ENCODE peak calls at places on chromosomes 13 and 19, in seven cellular contexts. M, R, B, Z, F, O and A are unnamed samples.

GRCh38 chr13:94063096-94063495 is 416.4 kb downstream of the DCT start:
- DNase-seq in O (no peak), M (no peak), B (no peak), R (no peak), F (no peak), Z (no peak), A (no peak)

GRCh38 chr13:30077338-30077737 is 226.9 kb upstream of the UBL3 start:
- DNase-seq in M (no peak), O (no peak), Z (no peak), R (no peak), B (no peak), F (no peak), A (no peak)

GRCh38 chr13:65656740-65657329 is 1573.3 kb downstream of the PCDH9 start:
- DNase-seq in R (no peak), B (no peak), M (no peak), F (no peak), O (no peak), Z (no peak), A (no peak)

GRCh38 chr13:78372581-78372980 is 230.8 kb downstream of the POU4F1 start:
- DNase-seq in F (no peak), B (no peak), O (no peak), Z (no peak), R (no peak), M (no peak), A (no peak)

GRCh38 chr13:41188584-41188983 is 5.8 kb downstream of the KBTBD7 start:
- DNase-seq in O (no peak), F (no peak), B (no peak), M (no peak), R (no peak), Z (no peak), A (no peak)

GRCh38 chr19:47129579-47129978 is 1.1 kb upstream of the SAE1 start:
- DNase-seq in B (no peak), R (no peak), M (no peak), O (no peak), F (no peak), Z (no peak), A (no peak)

GRCh38 chr19:11092181-11092538 is 2.9 kb downstream of the LDLR start:
- DNase-seq in O (no peak), B (no peak), Z (no peak), R (peak; percentile 92), M (no peak), F (no peak), A (no peak)

GRCh38 chr19:11373166-11373884 is 1.1 kb upstream of the SWSAP1 start:
- DNase-seq in O (no peak), B (no peak), Z (peak; percentile 86), R (no peak), M (no peak), F (no peak), A (peak; percentile 23)

GRCh38 chr13:44142911-44143665 is 230.5 kb upstream of the SERP2 start:
- DNase-seq in O (no peak), R (no peak), Z (no peak), B (no peak), M (no peak), F (peak; percentile 32), A (no peak)

GRCh38 chr13:24073657-24074056 is 86.9 kb upstream of the SPATA13 start:
- DNase-seq in M (no peak), Z (no peak), B (no peak), O (no peak), F (no peak), R (no peak), A (no peak)

GRCh38 chr19:2984196-2984490 is 6.8 kb downstream of the TLE6 start:
- DNase-seq in Z (no peak), F (no peak), O (no peak), M (no peak), R (no peak), B (no peak), A (no peak)

GRCh38 chr13:76049397-76049746 is 413.2 kb downstream of the LMO7 start:
- DNase-seq in R (no peak), F (no peak), M (no peak), B (no peak), Z (no peak), O (no peak), A (no peak)

GRCh38 chr13:31000889-31001288 is 68.4 kb downstream of the TEX26 start:
- DNase-seq in O (no peak), B (no peak), Z (no peak), M (no peak), R (no peak), F (no peak), A (no peak)

GRCh38 chr13:67069117-67069767 is 160.9 kb downstream of the PCDH9 start:
- DNase-seq in B (no peak), M (no peak), O (no peak), Z (no peak), F (no peak), R (no peak), A (no peak)

GRCh38 chr13:103188688-103189326 is 122.6 kb upstream of the SLC10A2 start:
- DNase-seq in O (no peak), Z (peak; percentile 23), B (no peak), M (no peak), F (no peak), R (no peak), A (no peak)

GRCh38 chr13:105346141-105346766 is 1189.2 kb downstream of the EFNB2 start:
- DNase-seq in Z (no peak), B (no peak), O (no peak), F (no peak), M (no peak), R (peak; percentile 0), A (no peak)

GRCh38 chr13:43805071-43805468 is 18.3 kb upstream of the ENOX1 start:
- DNase-seq in F (no peak), R (peak; percentile 12), O (no peak), B (no peak), M (no peak), Z (peak; percentile 34), A (no peak)

GRCh38 chr13:41122838-41123237 is 9.8 kb downstream of the KBTBD6 start:
- DNase-seq in O (no peak), R (no peak), Z (no peak), M (no peak), F (no peak), B (no peak), A (no peak)

GRCh38 chr13:79404985-79405384 is 1.1 kb downstream of the RBM26 start:
- DNase-seq in B (no peak), R (no peak), M (no peak), O (no peak), F (no peak), Z (no peak), A (no peak)

GRCh38 chr19:17855333-17856152 is 4.2 kb upstream of the RPL18A start:
- DNase-seq in M (no peak), B (no peak), O (peak; percentile 37), Z (peak; percentile 84), R (peak; percentile 57), F (peak; percentile 76), A (peak; percentile 80)

DNA sequence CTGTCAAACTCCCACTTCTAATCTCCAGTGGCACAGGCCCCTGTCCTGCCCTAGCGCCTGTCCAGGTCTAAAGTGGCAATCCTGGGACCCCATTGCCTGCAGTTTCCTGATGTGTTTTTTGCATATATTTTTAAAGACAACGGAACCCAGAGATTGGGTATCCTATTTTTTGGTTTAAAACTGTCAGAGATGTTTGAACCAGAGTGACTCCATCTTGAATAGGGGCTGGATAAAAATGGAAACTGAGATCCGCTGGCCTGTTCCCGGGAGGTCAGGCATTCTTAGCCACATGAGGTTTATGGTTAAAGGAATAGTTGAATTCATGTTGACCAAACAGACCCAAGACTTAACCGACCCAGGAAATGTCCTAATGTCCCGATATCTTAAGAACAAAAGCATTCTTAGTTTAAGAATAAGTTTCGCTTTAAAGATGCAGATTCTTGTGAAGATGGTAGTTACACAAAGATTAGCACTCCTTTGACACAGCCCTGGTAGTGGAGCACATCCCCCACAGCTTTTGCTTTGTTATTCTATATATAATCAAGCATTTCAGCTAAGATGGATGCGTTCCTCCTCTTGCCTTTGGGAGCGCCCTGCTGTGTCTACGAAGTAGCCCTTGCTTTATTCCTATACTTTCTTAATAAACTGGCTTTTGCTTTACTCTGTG is 332.1 kb downstream of the UQCRFS1 start:
- DNase-seq in O (no peak), Z (no peak), B (no peak), M (peak; percentile 51), F (no peak), R (no peak), A (no peak)
- TF ChIP-seq POLR2AphosphoS5 in O (no peak), Z (no peak), B (no peak), M (no peak), F (no peak), R (no peak), A (no peak)

GRCh38 chr19:35031072-35031881 is 1.0 kb downstream of the SCN1B start:
- DNase-seq in B (no peak), Z (no peak), F (peak; percentile 66), O (no peak), M (no peak), R (no peak), A (no peak)
- TF ChIP-seq TAF1 in B (no peak), Z (no peak), F (no peak), O (no peak), M (no peak), R (no peak), A (no peak)

GRCh38 chr19:39181500-39182173 is 15.1 kb upstream of the NCCRP1 start:
- DNase-seq in M (no peak), O (no peak), B (no peak), F (no peak), R (no peak), Z (no peak), A (no peak)
- TF ChIP-seq POLR2AphosphoS5 in M (no peak), O (no peak), B (no peak), F (no peak), R (no peak), Z (no peak), A (no peak)

GRCh38 chr19:37505958-37506386 is 767 bp upstream of the ZNF793 start:
- DNase-seq in F (no peak), R (no peak), Z (no peak), M (no peak), O (no peak), B (no peak), A (no peak)
- TF ChIP-seq TAF1 in F (no peak), R (no peak), Z (no peak), M (no peak), O (no peak), B (no peak), A (no peak)

GRCh38 chr19:45876411-45877197 is 9.3 kb downstream of the IRF2BP1 start:
- DNase-seq in Z (peak; percentile 35), M (no peak), O (no peak), B (peak; percentile 64), F (peak; percentile 80), R (peak; percentile 77), A (peak; percentile 56)
- TF ChIP-seq POLR2AphosphoS5 in Z (no peak), M (no peak), O (no peak), B (no peak), F (no peak), R (peak; percentile 67), A (no peak)

DNA sequence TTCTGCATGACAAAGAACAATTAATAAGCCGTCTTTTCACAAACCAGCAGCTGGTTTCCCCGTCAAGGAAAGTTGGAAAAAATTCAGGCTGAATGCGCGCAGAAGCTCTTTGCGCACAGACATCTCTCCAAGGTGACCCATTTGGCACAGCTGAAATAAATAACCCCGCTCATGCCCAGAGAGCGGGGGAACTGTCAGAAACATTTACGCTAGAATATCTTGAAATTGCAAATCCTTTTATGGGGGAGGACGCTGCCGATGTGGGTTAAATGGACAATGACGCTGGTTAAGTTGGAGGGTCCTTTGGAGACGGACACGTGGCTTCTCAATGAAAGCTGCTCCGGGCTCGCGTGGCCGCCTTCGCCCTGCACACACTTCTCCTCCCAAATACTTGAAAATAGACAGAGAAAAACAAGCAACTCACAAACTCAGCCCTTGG is 30.6 kb downstream of the GSX1 start:
- DNase-seq in O (no peak), M (no peak), Z (no peak), B (no peak), R (no peak), F (no peak), A (no peak)
- TF ChIP-seq TAF1 in O (no peak), M (no peak), Z (no peak), B (no peak), R (no peak), F (no peak), A (no peak)

GRCh38 chr19:54464044-54464623 is 556 bp upstream of the LENG9 start:
- DNase-seq in F (peak; percentile 74), O (peak; percentile 96), B (no peak), R (peak; percentile 96), M (peak; percentile 93), Z (peak; percentile 75), A (no peak)
- TF ChIP-seq POLR2AphosphoS5 in F (no peak), O (no peak), B (no peak), R (no peak), M (no peak), Z (no peak), A (no peak)